ENCODE peak calls at places on chromosomes 4 and X, in eight cellular contexts. S is activated CD4-positive, CD25-positive, alpha-beta regulatory T cell treated with anti-CD3 and anti-CD28 coated beads, Interleukin-2, amount 50 U/mL, for 72 hours; J is fibroblast of mammary gland; L is NCI-H82; A is NCI-H1092 treated with DMSO at 0.1 percent for 48 hours; P is T1000; X is retina; V is amniotic epithelial cell. F is an unnamed sample.

GRCh38 chr4:94559351-94559806 is 107.6 kb downstream of the PDLIM5 start:
- DNase-seq in S (no peak), J (peak), L (no peak), A (no peak), P (no peak), X (no peak), V (no peak), F (no peak)

GRCh38 chr4:77960367-77960766 is 96.8 kb upstream of the FRAS1 start:
- DNase-seq in S (no peak), J (no peak), L (no peak), A (no peak), P (no peak), X (no peak), V (no peak), F (no peak)

GRCh38 chrX:70852294-70852693 is 56.2 kb downstream of the TEX11 start:
- DNase-seq in S (no peak), J (no peak), L (no peak), A (no peak), P (no peak), X (no peak), V (no peak), F (no peak)

GRCh38 chr4:151955721-151956340 is 195.0 kb upstream of the GATB start:
- DNase-seq in S (no peak), J (peak), L (no peak), A (no peak), P (peak), X (no peak), V (no peak), F (peak)

GRCh38 chr4:158810487-158811215 is 41.8 kb downstream of the FNIP2 start:
- DNase-seq in S (no peak), J (peak), L (peak), A (no peak), P (peak), X (no peak), V (peak), F (peak)

GRCh38 chr4:103054030-103054429 is 22.5 kb downstream of the SLC9B2 start:
- DNase-seq in S (no peak), J (peak), L (no peak), A (no peak), P (no peak), X (no peak), V (peak), F (no peak)

GRCh38 chrX:67961516-67961915 is 417.7 kb downstream of the AR start:
- DNase-seq in S (no peak), J (no peak), L (no peak), A (no peak), P (no peak), X (no peak), V (no peak), F (no peak)

GRCh38 chr4:41363384-41363981 is 106.8 kb downstream of the UCHL1 start:
- DNase-seq in S (no peak), J (peak), L (no peak), A (no peak), P (no peak), X (no peak), V (peak), F (no peak)

GRCh38 chr4:84968936-84969335 is 2.4 kb upstream of the WDFY3 start:
- DNase-seq in S (no peak), J (peak), L (peak), A (peak), P (no peak), X (peak), V (no peak), F (no peak)

GRCh38 chrX:149398027-149398426 is 107.1 kb downstream of the IDS start:
- DNase-seq in S (no peak), J (no peak), L (no peak), A (no peak), P (no peak), X (no peak), V (no peak), F (no peak)

GRCh38 chr4:145868637-145869409 is 69.8 kb downstream of the ZNF827 start:
- DNase-seq in S (no peak), J (peak), L (no peak), A (no peak), P (no peak), X (no peak), V (peak), F (no peak)

F was measured in AG04449.